ENCODE peak calls at places on chromosome 18, in six cellular contexts. One of them, this sample, is unnamed.
A peak's percentile ranks its signal among the peaks of the same experiment; 100 is the strongest.

GRCh38 chr18:28087173-28087563 is 89.8 kb downstream of the CDH2 start:
- DNase-seq in CD8-positive, alpha-beta T cell: no peak
- DNase-seq in CD4-positive, alpha-beta memory T cell: no peak
- DNase-seq in upper lobe of right lung: no peak
- DNase-seq in pancreas: peak; percentile 23
- DNase-seq in GM23248: peak; percentile 59
- DNase-seq in this sample: no peak

GRCh38 chr18:42413870-42414269 is 458.8 kb downstream of the PIK3C3 start:
- DNase-seq in CD4-positive, alpha-beta memory T cell: no peak
- DNase-seq in upper lobe of right lung: no peak
- DNase-seq in GM23248: peak; percentile 42
- DNase-seq in CD8-positive, alpha-beta T cell: no peak
- DNase-seq in pancreas: no peak
- DNase-seq in this sample: no peak

GRCh38 chr18:26544459-26544858 is 3.9 kb downstream of the KCTD1 start:
- DNase-seq in upper lobe of right lung: no peak
- DNase-seq in GM23248: no peak
- DNase-seq in CD4-positive, alpha-beta memory T cell: no peak
- DNase-seq in pancreas: no peak
- DNase-seq in CD8-positive, alpha-beta T cell: no peak
- DNase-seq in this sample: no peak

GRCh38 chr18:48222118-48222517 is 187.1 kb downstream of the ZBTB7C start:
- DNase-seq in CD4-positive, alpha-beta memory T cell: peak; percentile 40
- DNase-seq in upper lobe of right lung: no peak
- DNase-seq in GM23248: peak; percentile 58
- DNase-seq in CD8-positive, alpha-beta T cell: no peak
- DNase-seq in pancreas: peak; percentile 40
- DNase-seq in this sample: no peak

GRCh38 chr18:42245137-42245536 is 290.1 kb downstream of the PIK3C3 start:
- DNase-seq in GM23248: no peak
- DNase-seq in CD4-positive, alpha-beta memory T cell: no peak
- DNase-seq in upper lobe of right lung: no peak
- DNase-seq in pancreas: no peak
- DNase-seq in CD8-positive, alpha-beta T cell: no peak
- DNase-seq in this sample: no peak

GRCh38 chr18:63664571-63664970 is 2.9 kb upstream of the SERPINB3 start:
- DNase-seq in GM23248: no peak
- DNase-seq in CD4-positive, alpha-beta memory T cell: no peak
- DNase-seq in CD8-positive, alpha-beta T cell: no peak
- DNase-seq in pancreas: no peak
- DNase-seq in upper lobe of right lung: no peak
- DNase-seq in this sample: no peak

GRCh38 chr18:70693196-70693595 is 404.4 kb downstream of the SOCS6 start:
- DNase-seq in CD8-positive, alpha-beta T cell: no peak
- DNase-seq in GM23248: no peak
- DNase-seq in upper lobe of right lung: no peak
- DNase-seq in pancreas: no peak
- DNase-seq in CD4-positive, alpha-beta memory T cell: no peak
- DNase-seq in this sample: no peak

GRCh38 chr18:32754508-32755263 is 18.1 kb downstream of the KLHL14 start:
- DNase-seq in GM23248: no peak
- DNase-seq in CD8-positive, alpha-beta T cell: no peak
- DNase-seq in pancreas: no peak
- DNase-seq in upper lobe of right lung: no peak
- DNase-seq in CD4-positive, alpha-beta memory T cell: no peak
- DNase-seq in this sample: no peak

GRCh38 chr18:21134895-21135294 is 23.3 kb upstream of the ROCK1 start:
- DNase-seq in upper lobe of right lung: no peak
- DNase-seq in pancreas: no peak
- DNase-seq in CD8-positive, alpha-beta T cell: no peak
- DNase-seq in GM23248: peak; percentile 44
- DNase-seq in CD4-positive, alpha-beta memory T cell: peak; percentile 43
- DNase-seq in this sample: no peak

GRCh38 chr18:9849407-9849961 is 36.3 kb upstream of the TXNDC2 start:
- DNase-seq in CD4-positive, alpha-beta memory T cell: no peak
- DNase-seq in GM23248: no peak
- DNase-seq in pancreas: no peak
- DNase-seq in CD8-positive, alpha-beta T cell: no peak
- DNase-seq in upper lobe of right lung: peak; percentile 85
- DNase-seq in this sample: peak; percentile 82

GRCh38 chr18:31450409-31450808 is 2.9 kb downstream of the DSG3 start:
- DNase-seq in upper lobe of right lung: no peak
- DNase-seq in pancreas: no peak
- DNase-seq in GM23248: no peak
- DNase-seq in CD8-positive, alpha-beta T cell: no peak
- DNase-seq in CD4-positive, alpha-beta memory T cell: no peak
- DNase-seq in this sample: no peak

GRCh38 chr18:26574958-26575864 is 26.9 kb upstream of the KCTD1 start:
- DNase-seq in CD8-positive, alpha-beta T cell: no peak
- DNase-seq in pancreas: peak; percentile 40
- DNase-seq in upper lobe of right lung: peak; percentile 80
- DNase-seq in CD4-positive, alpha-beta memory T cell: no peak
- DNase-seq in GM23248: peak; percentile 79
- DNase-seq in this sample: peak; percentile 68

GRCh38 chr18:79987566-79987965 is 797 bp downstream of the TXNL4A start:
- DNase-seq in CD4-positive, alpha-beta memory T cell: no peak
- DNase-seq in CD8-positive, alpha-beta T cell: no peak
- DNase-seq in GM23248: peak; percentile 68
- DNase-seq in upper lobe of right lung: no peak
- DNase-seq in pancreas: no peak
- DNase-seq in this sample: no peak

GRCh38 chr18:8142131-8142711 is 467.0 kb upstream of the RAB12 start:
- DNase-seq in CD4-positive, alpha-beta memory T cell: no peak
- DNase-seq in pancreas: no peak
- DNase-seq in upper lobe of right lung: no peak
- DNase-seq in CD8-positive, alpha-beta T cell: no peak
- DNase-seq in GM23248: peak; percentile 68
- DNase-seq in this sample: no peak
- H3K27ac ChIP-seq in CD4-positive, alpha-beta memory T cell: no peak overlapping the region
- H3K27ac ChIP-seq in pancreas: no peak overlapping the region
- H3K27ac ChIP-seq in upper lobe of right lung: no peak overlapping the region
- H3K27ac ChIP-seq in CD8-positive, alpha-beta T cell: no peak overlapping the region
- H3K27ac ChIP-seq in GM23248: peak overlapping the region; percentile 80
- H3K27ac ChIP-seq in this sample: no peak overlapping the region

GRCh38 chr18:44467718-44468117 is 213.0 kb upstream of the SETBP1 start:
- DNase-seq in CD4-positive, alpha-beta memory T cell: no peak
- DNase-seq in CD8-positive, alpha-beta T cell: no peak
- DNase-seq in GM23248: no peak
- DNase-seq in pancreas: no peak
- DNase-seq in upper lobe of right lung: no peak
- DNase-seq in this sample: no peak

GRCh38 chr18:44465337-44465736 is 215.4 kb upstream of the SETBP1 start:
- DNase-seq in CD8-positive, alpha-beta T cell: no peak
- DNase-seq in pancreas: no peak
- DNase-seq in CD4-positive, alpha-beta memory T cell: no peak
- DNase-seq in GM23248: no peak
- DNase-seq in upper lobe of right lung: no peak
- DNase-seq in this sample: no peak

GRCh38 chr18:44466997-44467396 is 213.7 kb upstream of the SETBP1 start:
- DNase-seq in CD8-positive, alpha-beta T cell: no peak
- DNase-seq in CD4-positive, alpha-beta memory T cell: no peak
- DNase-seq in GM23248: no peak
- DNase-seq in upper lobe of right lung: no peak
- DNase-seq in pancreas: no peak
- DNase-seq in this sample: no peak

GRCh38 chr18:44458777-44459176 is 221.9 kb upstream of the SETBP1 start:
- DNase-seq in CD8-positive, alpha-beta T cell: no peak
- DNase-seq in upper lobe of right lung: no peak
- DNase-seq in CD4-positive, alpha-beta memory T cell: no peak
- DNase-seq in GM23248: peak; percentile 90
- DNase-seq in pancreas: no peak
- DNase-seq in this sample: no peak

DNA sequence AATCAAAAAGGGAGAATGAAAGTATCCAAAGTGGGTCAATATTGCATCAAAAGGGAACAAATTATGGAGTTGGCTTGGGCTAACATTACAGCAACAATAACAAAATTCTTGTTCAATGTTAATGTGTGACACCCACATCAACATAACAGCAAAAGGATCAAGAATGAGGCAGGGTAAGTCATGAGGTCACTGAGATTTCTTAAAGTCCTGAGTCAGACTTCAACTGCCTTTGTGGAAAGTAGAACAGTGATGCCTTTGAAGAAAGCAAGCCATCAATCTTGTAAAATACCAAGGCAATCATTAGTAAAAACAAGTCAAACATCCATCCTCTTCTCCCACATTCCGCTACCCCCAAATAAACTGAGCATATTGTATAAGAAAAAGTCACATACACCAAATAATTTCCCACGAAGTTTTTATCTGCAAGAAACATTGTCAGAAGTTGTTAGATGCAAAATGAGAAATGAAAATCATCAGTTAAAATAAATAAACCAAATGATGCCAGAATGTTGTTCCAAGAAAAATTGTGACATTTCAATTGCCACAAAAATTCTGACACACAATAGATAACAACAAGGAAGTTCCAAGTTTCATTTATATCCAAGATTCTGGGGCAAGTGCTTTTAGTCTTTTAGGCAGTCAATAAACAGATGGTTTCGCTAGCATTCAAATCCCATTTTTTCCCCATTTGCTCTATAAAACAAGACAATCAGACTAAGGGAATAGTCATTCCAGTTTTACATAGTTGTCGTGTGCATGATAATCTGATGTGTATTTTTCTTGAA is 216.1 kb upstream of the SETBP1 start:
- DNase-seq in CD8-positive, alpha-beta T cell: no peak
- DNase-seq in GM23248: peak; percentile 60
- DNase-seq in CD4-positive, alpha-beta memory T cell: no peak
- DNase-seq in upper lobe of right lung: no peak
- DNase-seq in pancreas: no peak
- DNase-seq in this sample: no peak
- H3K27ac ChIP-seq in CD8-positive, alpha-beta T cell: no peak overlapping the region
- H3K27ac ChIP-seq in GM23248: no peak overlapping the region
- H3K27ac ChIP-seq in CD4-positive, alpha-beta memory T cell: no peak overlapping the region
- H3K27ac ChIP-seq in upper lobe of right lung: no peak overlapping the region
- H3K27ac ChIP-seq in pancreas: no peak overlapping the region
- H3K27ac ChIP-seq in this sample: no peak overlapping the region

DNA sequence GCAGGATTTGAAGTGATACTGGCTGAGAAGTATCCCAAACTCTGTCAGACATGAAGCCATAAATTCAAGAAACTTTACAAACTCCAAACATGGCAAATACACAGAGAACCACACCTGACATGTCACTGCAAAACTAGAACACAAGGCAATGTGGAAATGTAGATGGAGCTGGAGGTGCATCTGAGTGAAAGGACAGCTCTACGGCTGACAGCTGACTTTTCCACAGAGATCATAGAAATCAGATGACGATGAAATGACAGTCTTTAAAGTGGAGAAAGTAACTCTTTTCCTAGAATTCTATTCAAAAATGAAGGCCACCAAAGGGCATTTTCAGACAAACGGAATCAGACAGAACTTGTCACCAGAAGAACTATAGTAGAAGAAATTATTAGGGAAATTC is 97.5 kb downstream of the LDLRAD4 start:
- DNase-seq in GM23248: peak; percentile 4
- DNase-seq in CD8-positive, alpha-beta T cell: no peak
- DNase-seq in CD4-positive, alpha-beta memory T cell: no peak
- DNase-seq in upper lobe of right lung: no peak
- DNase-seq in pancreas: no peak
- DNase-seq in this sample: no peak
- H3K27ac ChIP-seq in GM23248: no peak overlapping the region
- H3K27ac ChIP-seq in CD8-positive, alpha-beta T cell: no peak overlapping the region
- H3K27ac ChIP-seq in CD4-positive, alpha-beta memory T cell: no peak overlapping the region
- H3K27ac ChIP-seq in upper lobe of right lung: no peak overlapping the region
- H3K27ac ChIP-seq in pancreas: no peak overlapping the region
- H3K27ac ChIP-seq in this sample: no peak overlapping the region

GRCh38 chr18:10928971-10929373 is 220.4 kb downstream of the PIEZO2 start:
- DNase-seq in pancreas: no peak
- DNase-seq in upper lobe of right lung: no peak
- DNase-seq in CD4-positive, alpha-beta memory T cell: no peak
- DNase-seq in CD8-positive, alpha-beta T cell: no peak
- DNase-seq in GM23248: peak; percentile 42
- DNase-seq in this sample: no peak

GRCh38 chr18:10927290-10927979 is 221.9 kb downstream of the PIEZO2 start:
- DNase-seq in upper lobe of right lung: no peak
- DNase-seq in pancreas: no peak
- DNase-seq in CD8-positive, alpha-beta T cell: no peak
- DNase-seq in CD4-positive, alpha-beta memory T cell: no peak
- DNase-seq in GM23248: peak; percentile 84
- DNase-seq in this sample: no peak

GRCh38 chr18:10930078-10930477 is 219.3 kb downstream of the PIEZO2 start:
- DNase-seq in CD4-positive, alpha-beta memory T cell: no peak
- DNase-seq in CD8-positive, alpha-beta T cell: no peak
- DNase-seq in upper lobe of right lung: no peak
- DNase-seq in GM23248: no peak
- DNase-seq in pancreas: no peak
- DNase-seq in this sample: no peak

GRCh38 chr18:10926565-10927194 is 222.7 kb downstream of the PIEZO2 start:
- DNase-seq in upper lobe of right lung: no peak
- DNase-seq in CD4-positive, alpha-beta memory T cell: no peak
- DNase-seq in CD8-positive, alpha-beta T cell: no peak
- DNase-seq in pancreas: no peak
- DNase-seq in GM23248: peak; percentile 73
- DNase-seq in this sample: no peak

DNA sequence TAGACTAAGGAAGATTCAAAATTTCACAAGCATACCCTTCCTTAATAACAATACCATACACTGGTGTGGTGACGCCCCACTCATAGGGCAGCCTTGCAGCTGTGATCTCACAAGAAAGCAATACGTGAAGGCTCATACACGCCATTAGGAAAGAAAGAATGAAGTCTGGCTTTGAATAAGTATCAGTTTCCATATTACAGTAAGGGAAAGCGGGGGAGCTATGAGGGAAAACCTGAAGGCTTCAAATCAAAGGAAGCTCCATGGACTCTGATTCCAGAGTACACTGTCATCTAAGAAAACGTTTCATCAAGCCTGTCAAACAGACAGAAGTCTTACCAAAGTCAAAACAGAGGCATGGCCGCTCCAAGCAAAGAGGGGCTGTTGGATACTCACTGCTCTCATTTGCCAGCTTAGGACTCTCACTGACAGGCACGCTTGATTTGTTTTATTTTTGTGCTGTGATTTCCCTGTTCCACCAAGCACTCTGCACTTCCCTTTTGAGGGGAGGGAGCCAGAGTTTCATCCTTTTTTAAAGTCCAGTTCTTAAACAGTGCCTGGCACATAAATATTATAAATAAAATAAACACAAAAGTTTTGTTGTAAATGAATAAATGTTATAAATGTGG is 221.3 kb downstream of the PIEZO2 start:
- DNase-seq in CD8-positive, alpha-beta T cell: no peak
- DNase-seq in upper lobe of right lung: no peak
- DNase-seq in CD4-positive, alpha-beta memory T cell: no peak
- DNase-seq in GM23248: peak; percentile 17
- DNase-seq in pancreas: no peak
- DNase-seq in this sample: no peak
- H3K27ac ChIP-seq in CD8-positive, alpha-beta T cell: no peak overlapping the region
- H3K27ac ChIP-seq in upper lobe of right lung: no peak overlapping the region
- H3K27ac ChIP-seq in CD4-positive, alpha-beta memory T cell: no peak overlapping the region
- H3K27ac ChIP-seq in GM23248: no peak overlapping the region
- H3K27ac ChIP-seq in pancreas: no peak overlapping the region
- H3K27ac ChIP-seq in this sample: peak overlapping the region; percentile 61